ENCODE peak calls at places on chromosome 21, in ten cellular contexts. H, Y, Z, O, P, V, G, R, D and C are unnamed samples.

GRCh38 chr21:30579351-30579750 is 10.8 kb downstream of the KRTAP22-2 start:
- DNase-seq in H (no peak), Y (no peak), Z (no peak), O (no peak), P (no peak), V (no peak), G (no peak), R (no peak), D (no peak), C (no peak)

GRCh38 chr21:44426663-44427191 is 28.6 kb upstream of the LRRC3 start:
- DNase-seq in H (no peak), Y (no peak), Z (peak), O (no peak), P (no peak), V (no peak), G (no peak), R (no peak), D (no peak), C (peak)

GRCh38 chr21:37562920-37563640 is 196.5 kb downstream of the DYRK1A start:
- DNase-seq in H (no peak), Y (no peak), Z (peak), O (no peak), P (no peak), V (peak), G (no peak), R (peak), D (no peak), C (peak)

GRCh38 chr21:15823486-15824150 is 93.8 kb downstream of the USP25 start:
- DNase-seq in H (no peak), Y (no peak), Z (no peak), O (no peak), P (no peak), V (no peak), G (no peak), R (no peak), D (no peak), C (no peak)

GRCh38 chr21:16239659-16240265 is 510.0 kb downstream of the USP25 start:
- DNase-seq in H (no peak), Y (no peak), Z (no peak), O (no peak), P (no peak), V (no peak), G (peak), R (no peak), D (no peak), C (no peak)

GRCh38 chr21:31900121-31900895 is 27.5 kb downstream of the HUNK start:
- DNase-seq in H (no peak), Y (no peak), Z (peak), O (no peak), P (no peak), V (no peak), G (no peak), R (no peak), D (no peak), C (peak)

GRCh38 chr21:45192332-45192731 is 95.4 kb downstream of the POFUT2 start:
- DNase-seq in H (no peak), Y (no peak), Z (no peak), O (no peak), P (no peak), V (no peak), G (no peak), R (no peak), D (no peak), C (no peak)

GRCh38 chr21:46171585-46171984 is 12.7 kb downstream of the SPATC1L start:
- DNase-seq in H (peak), Y (no peak), Z (no peak), O (no peak), P (no peak), V (no peak), G (no peak), R (no peak), D (no peak), C (no peak)

GRCh38 chr21:33255404-33255803 is 10.8 kb upstream of the IL10RB start:
- DNase-seq in H (no peak), Y (no peak), Z (no peak), O (no peak), P (no peak), V (no peak), G (no peak), R (no peak), D (no peak), C (no peak)

GRCh38 chr21:38853421-38853919 is 47.7 kb downstream of the ETS2 start:
- DNase-seq in H (peak), Y (peak), Z (peak), O (peak), P (no peak), V (no peak), G (no peak), R (peak), D (peak), C (no peak)

GRCh38 chr21:40707271-40707670 is 139.7 kb downstream of the DSCAM start:
- DNase-seq in H (no peak), Y (no peak), Z (no peak), O (no peak), P (no peak), V (no peak), G (no peak), R (no peak), D (no peak), C (no peak)

GRCh38 chr21:43270800-43271261 is 102.0 kb downstream of the CRYAA start:
- DNase-seq in H (peak), Y (no peak), Z (no peak), O (no peak), P (no peak), V (no peak), G (no peak), R (no peak), D (no peak), C (no peak)

GRCh38 chr21:42699196-42699595 is 45.8 kb downstream of the PDE9A start:
- DNase-seq in H (no peak), Y (no peak), Z (no peak), O (no peak), P (no peak), V (no peak), G (no peak), R (no peak), D (no peak), C (no peak)

GRCh38 chr21:16013570-16013969 is 283.8 kb downstream of the USP25 start:
- DNase-seq in H (no peak), Y (no peak), Z (no peak), O (no peak), P (no peak), V (no peak), G (no peak), R (no peak), D (no peak), C (no peak)

GRCh38 chr21:44965251-44966022 is 25.6 kb downstream of the SLX9 start:
- DNase-seq in H (peak), Y (peak), Z (no peak), O (no peak), P (no peak), V (no peak), G (no peak), R (no peak), D (peak), C (no peak)

GRCh38 chr21:19400223-19400770 is 996.7 kb upstream of the TMPRSS15 start:
- DNase-seq in H (no peak), Y (no peak), Z (no peak), O (no peak), P (no peak), V (no peak), G (no peak), R (no peak), D (no peak), C (no peak)

GRCh38 chr21:43864313-43864805 is 664 bp upstream of the AGPAT3 start:
- DNase-seq in H (peak), Y (no peak), Z (peak), O (no peak), P (peak), V (peak), G (no peak), R (peak), D (no peak), C (peak)

GRCh38 chr21:41251961-41252642 is 64.5 kb upstream of the FAM3B start:
- DNase-seq in H (peak), Y (peak), Z (no peak), O (no peak), P (no peak), V (no peak), G (no peak), R (no peak), D (peak), C (no peak)

GRCh38 chr21:42580793-42581201 is 67.1 kb downstream of the SLC37A1 start:
- DNase-seq in H (no peak), Y (no peak), Z (no peak), O (no peak), P (no peak), V (no peak), G (no peak), R (no peak), D (no peak), C (no peak)

GRCh38 chr21:44871576-44872265 is 1.8 kb downstream of the PTTG1IP start:
- DNase-seq in H (peak), Y (peak), Z (peak), O (no peak), P (peak), V (no peak), G (no peak), R (peak), D (peak), C (no peak)

GRCh38 chr21:36541721-36542139 is 61.8 kb upstream of the CLDN14 start:
- DNase-seq in H (no peak), Y (no peak), Z (no peak), O (no peak), P (no peak), V (no peak), G (no peak), R (no peak), D (no peak), C (no peak)

GRCh38 chr21:33022489-33022827 is 3.3 kb upstream of the OLIG2 start:
- DNase-seq in H (no peak), Y (no peak), Z (no peak), O (no peak), P (no peak), V (no peak), G (no peak), R (no peak), D (no peak), C (no peak)

GRCh38 chr21:44439211-44439600 is 16.1 kb upstream of the LRRC3 start:
- DNase-seq in H (no peak), Y (no peak), Z (no peak), O (no peak), P (no peak), V (no peak), G (no peak), R (no peak), D (no peak), C (no peak)

GRCh38 chr21:44794031-44794374 is 7.6 kb downstream of the UBE2G2 start:
- DNase-seq in H (no peak), Y (no peak), Z (no peak), O (no peak), P (no peak), V (no peak), G (no peak), R (no peak), D (no peak), C (no peak)

GRCh38 chr21:28391938-28392337 is 600.7 kb downstream of the LTN1 start:
- DNase-seq in H (no peak), Y (no peak), Z (no peak), O (no peak), P (no peak), V (no peak), G (no peak), R (no peak), D (no peak), C (no peak)

GRCh38 chr21:42436914-42437313 is 33.2 kb downstream of the UBASH3A start:
- DNase-seq in H (no peak), Y (no peak), Z (no peak), O (no peak), P (no peak), V (no peak), G (no peak), R (no peak), D (no peak), C (no peak)